ENCODE peak calls at places on chromosome 15, in nine cellular contexts. One of them, this sample, is unnamed.

GRCh38 chr15:62625421-62626033 is 417.0 kb upstream of the TPM1 start:
- DNase-seq in stimulated activated CD8-positive, alpha-beta memory T cell treated with anti-CD3 and anti-CD28 coated beads, Interleukin-15, amount 100 ng/mL, for 24 hours: no peak
- DNase-seq in WTC11: no peak
- DNase-seq in foreskin fibroblast: peak
- DNase-seq in B cell: no peak
- DNase-seq in activated T-helper 1 cell treated with anti-CD3 and anti-CD28 coated beads, Interleukin-12 subunit alpha, Interleukin-12 subunit beta, Interleukin-2, Interleukin-4 antibody, amounts not matched to agents 30 ng/mL and 10 ng/mL and 1 ng/mL, durations not matched to agents 14 hours and 24 hours and 36 hours: no peak
- DNase-seq in suprapubic skin: no peak
- DNase-seq in activated CD8-positive, alpha-beta memory T cell treated with anti-CD3 and anti-CD28 coated beads, Interleukin-2, amount 50 U/mL, for 48 hours: no peak
- DNase-seq in left ventricle myocardium superior: no peak
- DNase-seq in this sample: no peak

GRCh38 chr15:69225355-69226027 is 65.1 kb downstream of the GLCE start:
- DNase-seq in stimulated activated CD8-positive, alpha-beta memory T cell treated with anti-CD3 and anti-CD28 coated beads, Interleukin-15, amount 100 ng/mL, for 24 hours: no peak
- DNase-seq in WTC11: no peak
- DNase-seq in foreskin fibroblast: peak
- DNase-seq in B cell: no peak
- DNase-seq in activated T-helper 1 cell treated with anti-CD3 and anti-CD28 coated beads, Interleukin-12 subunit alpha, Interleukin-12 subunit beta, Interleukin-2, Interleukin-4 antibody, amounts not matched to agents 30 ng/mL and 10 ng/mL and 1 ng/mL, durations not matched to agents 14 hours and 24 hours and 36 hours: no peak
- DNase-seq in suprapubic skin: no peak
- DNase-seq in activated CD8-positive, alpha-beta memory T cell treated with anti-CD3 and anti-CD28 coated beads, Interleukin-2, amount 50 U/mL, for 48 hours: no peak
- DNase-seq in left ventricle myocardium superior: no peak
- DNase-seq in this sample: no peak

GRCh38 chr15:72304596-72304995 is 15.4 kb downstream of the CELF6 start:
- DNase-seq in stimulated activated CD8-positive, alpha-beta memory T cell treated with anti-CD3 and anti-CD28 coated beads, Interleukin-15, amount 100 ng/mL, for 24 hours: no peak
- DNase-seq in WTC11: no peak
- DNase-seq in foreskin fibroblast: no peak
- DNase-seq in B cell: no peak
- DNase-seq in activated T-helper 1 cell treated with anti-CD3 and anti-CD28 coated beads, Interleukin-12 subunit alpha, Interleukin-12 subunit beta, Interleukin-2, Interleukin-4 antibody, amounts not matched to agents 30 ng/mL and 10 ng/mL and 1 ng/mL, durations not matched to agents 14 hours and 24 hours and 36 hours: no peak
- DNase-seq in suprapubic skin: no peak
- DNase-seq in activated CD8-positive, alpha-beta memory T cell treated with anti-CD3 and anti-CD28 coated beads, Interleukin-2, amount 50 U/mL, for 48 hours: peak
- DNase-seq in left ventricle myocardium superior: no peak
- DNase-seq in this sample: no peak

GRCh38 chr15:35444557-35445204 is 101.3 kb downstream of the DPH6 start:
- DNase-seq in stimulated activated CD8-positive, alpha-beta memory T cell treated with anti-CD3 and anti-CD28 coated beads, Interleukin-15, amount 100 ng/mL, for 24 hours: no peak
- DNase-seq in WTC11: no peak
- DNase-seq in foreskin fibroblast: peak
- DNase-seq in B cell: peak
- DNase-seq in activated T-helper 1 cell treated with anti-CD3 and anti-CD28 coated beads, Interleukin-12 subunit alpha, Interleukin-12 subunit beta, Interleukin-2, Interleukin-4 antibody, amounts not matched to agents 30 ng/mL and 10 ng/mL and 1 ng/mL, durations not matched to agents 14 hours and 24 hours and 36 hours: no peak
- DNase-seq in suprapubic skin: no peak
- DNase-seq in activated CD8-positive, alpha-beta memory T cell treated with anti-CD3 and anti-CD28 coated beads, Interleukin-2, amount 50 U/mL, for 48 hours: no peak
- DNase-seq in left ventricle myocardium superior: no peak
- DNase-seq in this sample: no peak

GRCh38 chr15:71083349-71083748 is 31.9 kb upstream of the THSD4 start:
- DNase-seq in stimulated activated CD8-positive, alpha-beta memory T cell treated with anti-CD3 and anti-CD28 coated beads, Interleukin-15, amount 100 ng/mL, for 24 hours: no peak
- DNase-seq in WTC11: no peak
- DNase-seq in foreskin fibroblast: peak
- DNase-seq in B cell: no peak
- DNase-seq in activated T-helper 1 cell treated with anti-CD3 and anti-CD28 coated beads, Interleukin-12 subunit alpha, Interleukin-12 subunit beta, Interleukin-2, Interleukin-4 antibody, amounts not matched to agents 30 ng/mL and 10 ng/mL and 1 ng/mL, durations not matched to agents 14 hours and 24 hours and 36 hours: no peak
- DNase-seq in suprapubic skin: no peak
- DNase-seq in activated CD8-positive, alpha-beta memory T cell treated with anti-CD3 and anti-CD28 coated beads, Interleukin-2, amount 50 U/mL, for 48 hours: no peak
- DNase-seq in left ventricle myocardium superior: peak
- DNase-seq in this sample: no peak

GRCh38 chr15:63389902-63390301 is 8.3 kb upstream of the CA12 start:
- DNase-seq in stimulated activated CD8-positive, alpha-beta memory T cell treated with anti-CD3 and anti-CD28 coated beads, Interleukin-15, amount 100 ng/mL, for 24 hours: no peak
- DNase-seq in WTC11: no peak
- DNase-seq in foreskin fibroblast: no peak
- DNase-seq in B cell: no peak
- DNase-seq in activated T-helper 1 cell treated with anti-CD3 and anti-CD28 coated beads, Interleukin-12 subunit alpha, Interleukin-12 subunit beta, Interleukin-2, Interleukin-4 antibody, amounts not matched to agents 30 ng/mL and 10 ng/mL and 1 ng/mL, durations not matched to agents 14 hours and 24 hours and 36 hours: no peak
- DNase-seq in suprapubic skin: peak
- DNase-seq in activated CD8-positive, alpha-beta memory T cell treated with anti-CD3 and anti-CD28 coated beads, Interleukin-2, amount 50 U/mL, for 48 hours: peak
- DNase-seq in left ventricle myocardium superior: peak
- DNase-seq in this sample: peak

GRCh38 chr15:78623786-78624497 is 3.1 kb upstream of the CHRNA3 start:
- DNase-seq in stimulated activated CD8-positive, alpha-beta memory T cell treated with anti-CD3 and anti-CD28 coated beads, Interleukin-15, amount 100 ng/mL, for 24 hours: no peak
- DNase-seq in WTC11: no peak
- DNase-seq in foreskin fibroblast: no peak
- DNase-seq in B cell: no peak
- DNase-seq in activated T-helper 1 cell treated with anti-CD3 and anti-CD28 coated beads, Interleukin-12 subunit alpha, Interleukin-12 subunit beta, Interleukin-2, Interleukin-4 antibody, amounts not matched to agents 30 ng/mL and 10 ng/mL and 1 ng/mL, durations not matched to agents 14 hours and 24 hours and 36 hours: no peak
- DNase-seq in suprapubic skin: no peak
- DNase-seq in activated CD8-positive, alpha-beta memory T cell treated with anti-CD3 and anti-CD28 coated beads, Interleukin-2, amount 50 U/mL, for 48 hours: no peak
- DNase-seq in left ventricle myocardium superior: no peak
- DNase-seq in this sample: no peak

GRCh38 chr15:57138260-57138895 is 219.9 kb downstream of the TCF12 start:
- DNase-seq in stimulated activated CD8-positive, alpha-beta memory T cell treated with anti-CD3 and anti-CD28 coated beads, Interleukin-15, amount 100 ng/mL, for 24 hours: no peak
- DNase-seq in WTC11: peak
- DNase-seq in foreskin fibroblast: peak
- DNase-seq in B cell: peak
- DNase-seq in activated T-helper 1 cell treated with anti-CD3 and anti-CD28 coated beads, Interleukin-12 subunit alpha, Interleukin-12 subunit beta, Interleukin-2, Interleukin-4 antibody, amounts not matched to agents 30 ng/mL and 10 ng/mL and 1 ng/mL, durations not matched to agents 14 hours and 24 hours and 36 hours: no peak
- DNase-seq in suprapubic skin: no peak
- DNase-seq in activated CD8-positive, alpha-beta memory T cell treated with anti-CD3 and anti-CD28 coated beads, Interleukin-2, amount 50 U/mL, for 48 hours: no peak
- DNase-seq in left ventricle myocardium superior: no peak
- DNase-seq in this sample: no peak

GRCh38 chr15:71761649-71762048 is 48.7 kb upstream of the NR2E3 start:
- DNase-seq in stimulated activated CD8-positive, alpha-beta memory T cell treated with anti-CD3 and anti-CD28 coated beads, Interleukin-15, amount 100 ng/mL, for 24 hours: no peak
- DNase-seq in WTC11: no peak
- DNase-seq in foreskin fibroblast: peak
- DNase-seq in B cell: no peak
- DNase-seq in activated T-helper 1 cell treated with anti-CD3 and anti-CD28 coated beads, Interleukin-12 subunit alpha, Interleukin-12 subunit beta, Interleukin-2, Interleukin-4 antibody, amounts not matched to agents 30 ng/mL and 10 ng/mL and 1 ng/mL, durations not matched to agents 14 hours and 24 hours and 36 hours: no peak
- DNase-seq in suprapubic skin: no peak
- DNase-seq in activated CD8-positive, alpha-beta memory T cell treated with anti-CD3 and anti-CD28 coated beads, Interleukin-2, amount 50 U/mL, for 48 hours: no peak
- DNase-seq in left ventricle myocardium superior: peak
- DNase-seq in this sample: no peak

GRCh38 chr15:38941399-38941953 is 376.9 kb upstream of the RASGRP1 start:
- DNase-seq in stimulated activated CD8-positive, alpha-beta memory T cell treated with anti-CD3 and anti-CD28 coated beads, Interleukin-15, amount 100 ng/mL, for 24 hours: no peak
- DNase-seq in WTC11: no peak
- DNase-seq in foreskin fibroblast: peak
- DNase-seq in B cell: no peak
- DNase-seq in activated T-helper 1 cell treated with anti-CD3 and anti-CD28 coated beads, Interleukin-12 subunit alpha, Interleukin-12 subunit beta, Interleukin-2, Interleukin-4 antibody, amounts not matched to agents 30 ng/mL and 10 ng/mL and 1 ng/mL, durations not matched to agents 14 hours and 24 hours and 36 hours: no peak
- DNase-seq in suprapubic skin: no peak
- DNase-seq in activated CD8-positive, alpha-beta memory T cell treated with anti-CD3 and anti-CD28 coated beads, Interleukin-2, amount 50 U/mL, for 48 hours: no peak
- DNase-seq in left ventricle myocardium superior: no peak
- DNase-seq in this sample: no peak

GRCh38 chr15:66894363-66894762 is 171.0 kb upstream of the SMAD3 start:
- DNase-seq in stimulated activated CD8-positive, alpha-beta memory T cell treated with anti-CD3 and anti-CD28 coated beads, Interleukin-15, amount 100 ng/mL, for 24 hours: no peak
- DNase-seq in WTC11: no peak
- DNase-seq in foreskin fibroblast: no peak
- DNase-seq in B cell: no peak
- DNase-seq in activated T-helper 1 cell treated with anti-CD3 and anti-CD28 coated beads, Interleukin-12 subunit alpha, Interleukin-12 subunit beta, Interleukin-2, Interleukin-4 antibody, amounts not matched to agents 30 ng/mL and 10 ng/mL and 1 ng/mL, durations not matched to agents 14 hours and 24 hours and 36 hours: no peak
- DNase-seq in suprapubic skin: no peak
- DNase-seq in activated CD8-positive, alpha-beta memory T cell treated with anti-CD3 and anti-CD28 coated beads, Interleukin-2, amount 50 U/mL, for 48 hours: peak
- DNase-seq in left ventricle myocardium superior: no peak
- DNase-seq in this sample: peak

GRCh38 chr15:36886135-36887011 is 214.0 kb downstream of the MEIS2 start:
- DNase-seq in stimulated activated CD8-positive, alpha-beta memory T cell treated with anti-CD3 and anti-CD28 coated beads, Interleukin-15, amount 100 ng/mL, for 24 hours: no peak
- DNase-seq in WTC11: no peak
- DNase-seq in foreskin fibroblast: no peak
- DNase-seq in B cell: no peak
- DNase-seq in activated T-helper 1 cell treated with anti-CD3 and anti-CD28 coated beads, Interleukin-12 subunit alpha, Interleukin-12 subunit beta, Interleukin-2, Interleukin-4 antibody, amounts not matched to agents 30 ng/mL and 10 ng/mL and 1 ng/mL, durations not matched to agents 14 hours and 24 hours and 36 hours: no peak
- DNase-seq in suprapubic skin: no peak
- DNase-seq in activated CD8-positive, alpha-beta memory T cell treated with anti-CD3 and anti-CD28 coated beads, Interleukin-2, amount 50 U/mL, for 48 hours: no peak
- DNase-seq in left ventricle myocardium superior: no peak
- DNase-seq in this sample: no peak

GRCh38 chr15:73891328-73891975 is 18.1 kb downstream of the TBC1D21 start:
- DNase-seq in stimulated activated CD8-positive, alpha-beta memory T cell treated with anti-CD3 and anti-CD28 coated beads, Interleukin-15, amount 100 ng/mL, for 24 hours: no peak
- DNase-seq in WTC11: no peak
- DNase-seq in foreskin fibroblast: no peak
- DNase-seq in B cell: no peak
- DNase-seq in activated T-helper 1 cell treated with anti-CD3 and anti-CD28 coated beads, Interleukin-12 subunit alpha, Interleukin-12 subunit beta, Interleukin-2, Interleukin-4 antibody, amounts not matched to agents 30 ng/mL and 10 ng/mL and 1 ng/mL, durations not matched to agents 14 hours and 24 hours and 36 hours: no peak
- DNase-seq in suprapubic skin: no peak
- DNase-seq in activated CD8-positive, alpha-beta memory T cell treated with anti-CD3 and anti-CD28 coated beads, Interleukin-2, amount 50 U/mL, for 48 hours: no peak
- DNase-seq in left ventricle myocardium superior: no peak
- DNase-seq in this sample: no peak

GRCh38 chr15:98077186-98077585 is 116.7 kb downstream of the ARRDC4 start:
- DNase-seq in stimulated activated CD8-positive, alpha-beta memory T cell treated with anti-CD3 and anti-CD28 coated beads, Interleukin-15, amount 100 ng/mL, for 24 hours: no peak
- DNase-seq in WTC11: no peak
- DNase-seq in foreskin fibroblast: no peak
- DNase-seq in B cell: no peak
- DNase-seq in activated T-helper 1 cell treated with anti-CD3 and anti-CD28 coated beads, Interleukin-12 subunit alpha, Interleukin-12 subunit beta, Interleukin-2, Interleukin-4 antibody, amounts not matched to agents 30 ng/mL and 10 ng/mL and 1 ng/mL, durations not matched to agents 14 hours and 24 hours and 36 hours: no peak
- DNase-seq in suprapubic skin: no peak
- DNase-seq in activated CD8-positive, alpha-beta memory T cell treated with anti-CD3 and anti-CD28 coated beads, Interleukin-2, amount 50 U/mL, for 48 hours: no peak
- DNase-seq in left ventricle myocardium superior: peak
- DNase-seq in this sample: no peak